ENCODE peak calls at places on chromosomes 16 and 17, in six cellular contexts. P, Z, X, N, T and B are unnamed samples.

GRCh38 chr16:84775262-84775810 is 44.4 kb upstream of the CRISPLD2 start:
- DNase-seq in P (no peak), X (no peak), T (no peak), Z (no peak), N (no peak), B (no peak)

GRCh38 chr17:72714357-72714966 is 378.0 kb downstream of the SLC39A11 start:
- DNase-seq in Z (no peak), X (no peak), N (no peak), P (no peak), T (no peak), B (no peak)

GRCh38 chr17:4536742-4537411 is 18.3 kb downstream of the MYBBP1A start:
- DNase-seq in T (peak), X (peak), P (no peak), Z (no peak), N (peak), B (peak)

GRCh38 chr16:3074860-3075545 is 9.6 kb downstream of the IL32 start:
- DNase-seq in Z (no peak), T (no peak), P (no peak), N (no peak), X (no peak), B (no peak)

GRCh38 chr16:64417711-64418227 is 704.1 kb downstream of the CDH11 start:
- DNase-seq in T (no peak), Z (no peak), P (no peak), X (no peak), N (no peak), B (no peak)

GRCh38 chr17:43702636-43703035 is 40.9 kb upstream of the MEOX1 start:
- DNase-seq in Z (no peak), N (no peak), T (no peak), X (no peak), P (no peak), B (no peak)

GRCh38 chr17:49676276-49676868 is 1.5 kb downstream of the SPOP start:
- DNase-seq in P (peak), N (peak), T (no peak), Z (no peak), X (no peak), B (no peak)

GRCh38 chr17:15385305-15385704 is 43.9 kb upstream of the TEKT3 start:
- DNase-seq in P (no peak), X (no peak), Z (no peak), T (no peak), N (no peak), B (no peak)

GRCh38 chr17:3935825-3936355 is 19.6 kb upstream of the P2RX1 start:
- DNase-seq in T (no peak), X (no peak), N (peak), P (no peak), Z (no peak), B (no peak)

GRCh38 chr16:6375471-6376075 is 957.1 kb upstream of the RBFOX1 start:
- DNase-seq in Z (no peak), P (no peak), T (no peak), X (no peak), N (no peak), B (no peak)

GRCh38 chr17:21282231-21282630 is 2.3 kb upstream of the MAP2K3 start:
- DNase-seq in Z (no peak), X (peak), P (no peak), N (peak), T (no peak), B (peak)

GRCh38 chr17:64507418-64507766 is 615 bp downstream of the CEP95 start:
- DNase-seq in N (peak), Z (no peak), T (no peak), X (no peak), P (no peak), B (peak)

GRCh38 chr16:29308644-29309546 is 97.6 kb downstream of the NPIPB11 start:
- DNase-seq in T (no peak), Z (no peak), N (no peak), X (no peak), P (no peak), B (no peak)

GRCh38 chr17:15398736-15399331 is 57.4 kb upstream of the TEKT3 start:
- DNase-seq in X (peak), Z (no peak), T (no peak), N (peak), P (no peak), B (no peak)

GRCh38 chr17:35046740-35047283 is 16.7 kb downstream of the RFFL start:
- DNase-seq in Z (no peak), T (no peak), P (no peak), X (no peak), N (no peak), B (no peak)

GRCh38 chr17:69286257-69286656 is 40.7 kb downstream of the ABCA5 start:
- DNase-seq in N (no peak), P (no peak), T (no peak), Z (no peak), X (no peak), B (no peak)